ENCODE peak calls at places on chromosomes 13 and 19, in seven cellular contexts. I is erythroblast, G is mammary epithelial cell, N is GM18507, L is astrocyte of the spinal cord, A is NCI-H526, F is pons. E is an unnamed sample.

GRCh38 chr13:51444922-51445321 is 7.9 kb downstream of the INTS6 start:
- DNase-seq in I (peak), G (no peak), N (no peak), L (peak), A (no peak), F (peak), E (no peak)

GRCh38 chr19:50906217-50906616 is 5.0 kb downstream of the KLK4 start:
- DNase-seq in I (peak), G (no peak), N (no peak), L (no peak), A (no peak), F (no peak), E (no peak)

GRCh38 chr13:19152403-19152802 is 29.2 kb downstream of the TUBA3C start:
- DNase-seq in I (no peak), G (no peak), N (no peak), L (no peak), A (no peak), F (no peak), E (no peak)

GRCh38 chr19:49423985-49424303 is 703 bp upstream of the PTH2 start:
- DNase-seq in I (no peak), G (no peak), N (no peak), L (no peak), A (no peak), F (no peak), E (no peak)

GRCh38 chr13:73268306-73268705 is 209.5 kb downstream of the KLF5 start:
- DNase-seq in I (no peak), G (peak), N (no peak), L (peak), A (no peak), F (no peak), E (no peak)

GRCh38 chr13:108034909-108035308 is 180.4 kb downstream of the LIG4 start:
- DNase-seq in I (no peak), G (no peak), N (no peak), L (no peak), A (no peak), F (no peak), E (no peak)

GRCh38 chr13:50119593-50119992 is 104.3 kb downstream of the KCNRG start:
- DNase-seq in I (peak), G (no peak), N (no peak), L (no peak), A (no peak), F (no peak), E (no peak)

GRCh38 chr13:41956272-41956671 is 4.6 kb downstream of the VWA8 start:
- DNase-seq in I (no peak), G (no peak), N (no peak), L (no peak), A (no peak), F (no peak), E (no peak)

GRCh38 chr13:23844132-23844531 is 45.1 kb downstream of the MIPEP start:
- DNase-seq in I (no peak), G (no peak), N (no peak), L (no peak), A (no peak), F (no peak), E (no peak)

GRCh38 chr19:13797870-13798269 is 2.6 kb downstream of the ZSWIM4 start:
- DNase-seq in I (no peak), G (peak), N (no peak), L (peak), A (no peak), F (no peak), E (no peak)

GRCh38 chr19:11021760-11022144 is 60.9 kb downstream of the SMARCA4 start:
- DNase-seq in I (no peak), G (no peak), N (no peak), L (no peak), A (no peak), F (no peak), E (no peak)

GRCh38 chr19:4524808-4525562 is 6.7 kb upstream of the PLIN4 start:
- DNase-seq in I (peak), G (peak), N (peak), L (peak), A (no peak), F (peak), E (no peak)

GRCh38 chr13:113216165-113217056 is 7.0 kb downstream of the CUL4A start:
- DNase-seq in I (peak), G (peak), N (no peak), L (peak), A (peak), F (peak), E (no peak)

GRCh38 chr13:90362718-90363117 is 984.8 kb upstream of the MIR17HG start:
- DNase-seq in I (peak), G (no peak), N (no peak), L (no peak), A (no peak), F (no peak), E (no peak)